ENCODE peak calls at places on chromosomes 4 and X, in ten cellular contexts. One of them, this sample, is unnamed.
A peak's percentile ranks its signal among the peaks of the same experiment; 100 is the strongest.

GRCh38 chr4:162972661-162973202 is 194.0 kb downstream of the NAF1 start:
- DNase-seq in stomach: no peak
- DNase-seq in psoas muscle: no peak
- DNase-seq in MM.1S: no peak
- DNase-seq in right atrium auricular region: no peak
- DNase-seq in heart right ventricle: no peak
- DNase-seq in hepatocyte: no peak
- DNase-seq in epithelial cell of esophagus: no peak
- DNase-seq in fibroblast of lung: no peak
- DNase-seq in thyroid gland: no peak
- DNase-seq in this sample: no peak

GRCh38 chrX:46258356-46258755 is 286.9 kb downstream of the ZNF674 start:
- DNase-seq in stomach: no peak
- DNase-seq in fibroblast of lung: no peak
- DNase-seq in MM.1S: no peak
- DNase-seq in right atrium auricular region: no peak
- DNase-seq in psoas muscle: no peak
- DNase-seq in epithelial cell of esophagus: no peak
- DNase-seq in heart right ventricle: no peak
- DNase-seq in hepatocyte: no peak
- DNase-seq in thyroid gland: no peak
- DNase-seq in this sample: no peak

GRCh38 chrX:71625471-71625870 is 7.2 kb upstream of the CXCR3 start:
- DNase-seq in hepatocyte: no peak
- DNase-seq in heart right ventricle: no peak
- DNase-seq in psoas muscle: no peak
- DNase-seq in epithelial cell of esophagus: no peak
- DNase-seq in stomach: no peak
- DNase-seq in thyroid gland: no peak
- DNase-seq in right atrium auricular region: no peak
- DNase-seq in MM.1S: no peak
- DNase-seq in fibroblast of lung: no peak
- DNase-seq in this sample: no peak

GRCh38 chr4:89836031-89836777 is 757 bp downstream of the SNCA start:
- DNase-seq in right atrium auricular region: no peak
- DNase-seq in thyroid gland: peak; percentile 7
- DNase-seq in stomach: no peak
- DNase-seq in heart right ventricle: no peak
- DNase-seq in psoas muscle: no peak
- DNase-seq in MM.1S: no peak
- DNase-seq in hepatocyte: peak; percentile 5
- DNase-seq in fibroblast of lung: no peak
- DNase-seq in epithelial cell of esophagus: peak; percentile 35
- DNase-seq in this sample: no peak

GRCh38 chrX:136531951-136532350 is at the start of gene VGLL1:
- DNase-seq in right atrium auricular region: no peak
- DNase-seq in epithelial cell of esophagus: peak; percentile 61
- DNase-seq in psoas muscle: no peak
- DNase-seq in stomach: no peak
- DNase-seq in hepatocyte: peak; percentile 21
- DNase-seq in MM.1S: no peak
- DNase-seq in thyroid gland: no peak
- DNase-seq in heart right ventricle: no peak
- DNase-seq in fibroblast of lung: no peak
- DNase-seq in this sample: no peak

GRCh38 chrX:53682885-53683555 is 3.5 kb downstream of the HUWE1 start:
- DNase-seq in MM.1S: peak; percentile 30
- DNase-seq in fibroblast of lung: peak; percentile 66
- DNase-seq in psoas muscle: no peak
- DNase-seq in epithelial cell of esophagus: peak; percentile 49
- DNase-seq in stomach: no peak
- DNase-seq in heart right ventricle: no peak
- DNase-seq in hepatocyte: peak; percentile 55
- DNase-seq in thyroid gland: peak; percentile 31
- DNase-seq in right atrium auricular region: no peak
- DNase-seq in this sample: no peak

GRCh38 chrX:78747471-78747870 is at the start of gene LPAR4:
- DNase-seq in stomach: no peak
- DNase-seq in epithelial cell of esophagus: no peak
- DNase-seq in thyroid gland: no peak
- DNase-seq in fibroblast of lung: peak; percentile 18
- DNase-seq in right atrium auricular region: no peak
- DNase-seq in MM.1S: no peak
- DNase-seq in hepatocyte: peak; percentile 35
- DNase-seq in psoas muscle: no peak
- DNase-seq in heart right ventricle: no peak
- DNase-seq in this sample: no peak

GRCh38 chr4:55364691-55365346 is 18.8 kb downstream of the SRD5A3 start:
- DNase-seq in stomach: no peak
- DNase-seq in hepatocyte: no peak
- DNase-seq in fibroblast of lung: no peak
- DNase-seq in epithelial cell of esophagus: no peak
- DNase-seq in right atrium auricular region: peak; percentile 2
- DNase-seq in MM.1S: no peak
- DNase-seq in psoas muscle: no peak
- DNase-seq in thyroid gland: no peak
- DNase-seq in heart right ventricle: no peak
- DNase-seq in this sample: no peak

GRCh38 chrX:49187526-49187925 is 1.4 kb upstream of the PRICKLE3 start:
- DNase-seq in thyroid gland: no peak
- DNase-seq in hepatocyte: no peak
- DNase-seq in stomach: no peak
- DNase-seq in psoas muscle: no peak
- DNase-seq in heart right ventricle: no peak
- DNase-seq in MM.1S: no peak
- DNase-seq in fibroblast of lung: no peak
- DNase-seq in epithelial cell of esophagus: no peak
- DNase-seq in right atrium auricular region: no peak
- DNase-seq in this sample: no peak

GRCh38 chrX:151396042-151396826 is 772 bp upstream of the VMA21 start:
- DNase-seq in thyroid gland: peak; percentile 27
- DNase-seq in epithelial cell of esophagus: peak; percentile 65
- DNase-seq in heart right ventricle: no peak
- DNase-seq in right atrium auricular region: peak; percentile 62
- DNase-seq in hepatocyte: no peak
- DNase-seq in fibroblast of lung: peak; percentile 84
- DNase-seq in stomach: no peak
- DNase-seq in psoas muscle: no peak
- DNase-seq in MM.1S: peak; percentile 30
- DNase-seq in this sample: peak; percentile 11

DNA sequence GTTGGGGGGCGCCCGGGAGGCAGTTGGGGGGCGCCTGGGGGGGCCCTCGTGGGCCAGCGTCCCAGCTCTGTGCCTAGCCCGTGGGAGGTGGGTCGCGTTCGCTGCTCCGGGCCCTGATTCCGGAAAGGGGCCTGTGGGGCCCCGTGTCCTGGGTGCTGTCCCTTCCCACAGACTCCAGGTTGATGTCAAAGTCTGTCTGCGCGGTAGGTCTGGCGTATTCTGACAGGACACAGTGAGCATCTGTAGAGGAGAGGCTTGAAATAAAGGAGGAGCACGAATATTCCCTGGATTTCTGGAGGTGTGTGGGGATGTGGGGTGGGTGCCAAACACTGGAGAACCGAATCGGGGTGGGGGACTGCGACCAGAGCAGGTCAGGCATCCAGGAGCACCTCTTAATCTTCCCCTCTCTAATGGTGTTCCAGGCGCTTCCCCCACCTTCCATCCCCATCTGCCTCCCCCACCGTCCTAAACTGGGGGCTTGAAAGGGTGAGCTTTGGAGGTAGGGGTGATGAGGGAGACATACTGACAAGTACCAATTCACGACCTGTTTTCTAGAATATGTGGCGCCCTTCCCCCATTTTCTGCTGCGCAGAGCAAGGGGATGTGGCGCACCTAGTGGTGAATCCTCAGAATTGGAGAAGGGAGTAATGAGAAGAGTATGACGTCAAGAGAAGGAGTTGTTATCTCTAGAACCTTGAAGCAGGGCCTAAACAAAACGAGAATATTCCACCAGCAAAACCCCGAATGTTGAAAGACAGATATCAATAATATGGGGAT is 873 bp downstream of the GPRASP1 start:
- DNase-seq in MM.1S: no peak
- DNase-seq in epithelial cell of esophagus: peak; percentile 26
- DNase-seq in fibroblast of lung: peak; percentile 50
- DNase-seq in heart right ventricle: no peak
- DNase-seq in thyroid gland: peak; percentile 59
- DNase-seq in right atrium auricular region: peak; percentile 72
- DNase-seq in hepatocyte: peak; percentile 60
- DNase-seq in stomach: no peak
- DNase-seq in psoas muscle: peak; percentile 51
- DNase-seq in this sample: no peak
- TF ChIP-seq CTCF in MM.1S: peak; percentile 15
- TF ChIP-seq CTCF in epithelial cell of esophagus: peak; percentile 54
- TF ChIP-seq CTCF in fibroblast of lung: peak; percentile 60
- TF ChIP-seq CTCF in heart right ventricle: peak; percentile 57
- TF ChIP-seq CTCF in thyroid gland: no peak
- TF ChIP-seq CTCF in right atrium auricular region: peak; percentile 31
- TF ChIP-seq CTCF in hepatocyte: peak; percentile 55
- TF ChIP-seq CTCF in stomach: no peak
- TF ChIP-seq CTCF in psoas muscle: peak; percentile 41
- TF ChIP-seq CTCF in this sample: peak; percentile 44

GRCh38 chr4:27005512-27006246 is 145.0 kb downstream of the STIM2 start:
- DNase-seq in heart right ventricle: no peak
- DNase-seq in psoas muscle: no peak
- DNase-seq in hepatocyte: no peak
- DNase-seq in fibroblast of lung: peak; percentile 78
- DNase-seq in thyroid gland: no peak
- DNase-seq in epithelial cell of esophagus: peak; percentile 77
- DNase-seq in right atrium auricular region: no peak
- DNase-seq in MM.1S: no peak
- DNase-seq in stomach: no peak
- DNase-seq in this sample: no peak

GRCh38 chr4:27007507-27007906 is 146.9 kb downstream of the STIM2 start:
- DNase-seq in fibroblast of lung: peak; percentile 49
- DNase-seq in thyroid gland: no peak
- DNase-seq in psoas muscle: no peak
- DNase-seq in hepatocyte: no peak
- DNase-seq in heart right ventricle: no peak
- DNase-seq in epithelial cell of esophagus: no peak
- DNase-seq in stomach: no peak
- DNase-seq in MM.1S: no peak
- DNase-seq in right atrium auricular region: no peak
- DNase-seq in this sample: no peak

GRCh38 chr4:27008693-27009092 is 148.1 kb downstream of the STIM2 start:
- DNase-seq in heart right ventricle: no peak
- DNase-seq in thyroid gland: no peak
- DNase-seq in stomach: no peak
- DNase-seq in MM.1S: no peak
- DNase-seq in psoas muscle: no peak
- DNase-seq in epithelial cell of esophagus: no peak
- DNase-seq in right atrium auricular region: no peak
- DNase-seq in fibroblast of lung: no peak
- DNase-seq in hepatocyte: no peak
- DNase-seq in this sample: no peak

GRCh38 chr4:27006646-27007045 is 146.0 kb downstream of the STIM2 start:
- DNase-seq in thyroid gland: no peak
- DNase-seq in MM.1S: no peak
- DNase-seq in psoas muscle: no peak
- DNase-seq in fibroblast of lung: no peak
- DNase-seq in hepatocyte: no peak
- DNase-seq in stomach: no peak
- DNase-seq in right atrium auricular region: no peak
- DNase-seq in epithelial cell of esophagus: no peak
- DNase-seq in heart right ventricle: no peak
- DNase-seq in this sample: peak; percentile 28

GRCh38 chr4:27006247-27006603 is 145.6 kb downstream of the STIM2 start:
- DNase-seq in epithelial cell of esophagus: no peak
- DNase-seq in MM.1S: no peak
- DNase-seq in heart right ventricle: no peak
- DNase-seq in psoas muscle: no peak
- DNase-seq in thyroid gland: no peak
- DNase-seq in fibroblast of lung: peak; percentile 75
- DNase-seq in hepatocyte: no peak
- DNase-seq in stomach: no peak
- DNase-seq in right atrium auricular region: no peak
- DNase-seq in this sample: no peak
- H3K4me3 ChIP-seq in epithelial cell of esophagus: no peak overlapping the region
- H3K4me3 ChIP-seq in MM.1S: no peak overlapping the region
- H3K4me3 ChIP-seq in heart right ventricle: no peak overlapping the region
- H3K4me3 ChIP-seq in psoas muscle: no peak overlapping the region
- H3K4me3 ChIP-seq in thyroid gland: no peak overlapping the region
- H3K4me3 ChIP-seq in fibroblast of lung: peak overlapping the region; percentile 32
- H3K4me3 ChIP-seq in hepatocyte: no peak overlapping the region
- H3K4me3 ChIP-seq in stomach: no peak overlapping the region
- H3K4me3 ChIP-seq in right atrium auricular region: no peak overlapping the region
- H3K4me3 ChIP-seq in this sample: no peak overlapping the region

GRCh38 chr4:87425711-87426110 is 3.3 kb downstream of the NUDT9 start:
- DNase-seq in fibroblast of lung: no peak
- DNase-seq in MM.1S: no peak
- DNase-seq in thyroid gland: no peak
- DNase-seq in stomach: no peak
- DNase-seq in right atrium auricular region: no peak
- DNase-seq in heart right ventricle: no peak
- DNase-seq in epithelial cell of esophagus: peak; percentile 53
- DNase-seq in psoas muscle: no peak
- DNase-seq in hepatocyte: no peak
- DNase-seq in this sample: no peak

GRCh38 chr4:87422104-87423052 is at the start of gene NUDT9:
- DNase-seq in psoas muscle: peak; percentile 98
- DNase-seq in stomach: peak; percentile 95
- DNase-seq in hepatocyte: peak; percentile 96
- DNase-seq in MM.1S: peak; percentile 89
- DNase-seq in fibroblast of lung: peak; percentile 97
- DNase-seq in heart right ventricle: peak; percentile 94
- DNase-seq in thyroid gland: peak; percentile 97
- DNase-seq in epithelial cell of esophagus: peak; percentile 93
- DNase-seq in right atrium auricular region: peak; percentile 94
- DNase-seq in this sample: peak; percentile 90

GRCh38 chr4:87426865-87427517 is 4.6 kb downstream of the NUDT9 start:
- DNase-seq in stomach: no peak
- DNase-seq in right atrium auricular region: no peak
- DNase-seq in psoas muscle: no peak
- DNase-seq in hepatocyte: no peak
- DNase-seq in MM.1S: no peak
- DNase-seq in fibroblast of lung: no peak
- DNase-seq in epithelial cell of esophagus: no peak
- DNase-seq in heart right ventricle: no peak
- DNase-seq in thyroid gland: no peak
- DNase-seq in this sample: no peak

GRCh38 chr4:87420431-87420830 is 1.9 kb upstream of the NUDT9 start:
- DNase-seq in thyroid gland: no peak
- DNase-seq in psoas muscle: no peak
- DNase-seq in epithelial cell of esophagus: no peak
- DNase-seq in heart right ventricle: no peak
- DNase-seq in MM.1S: no peak
- DNase-seq in right atrium auricular region: no peak
- DNase-seq in fibroblast of lung: no peak
- DNase-seq in hepatocyte: no peak
- DNase-seq in stomach: no peak
- DNase-seq in this sample: no peak

GRCh38 chr4:87423313-87424031 is 1.1 kb downstream of the NUDT9 start:
- DNase-seq in psoas muscle: no peak
- DNase-seq in fibroblast of lung: peak; percentile 30
- DNase-seq in right atrium auricular region: no peak
- DNase-seq in hepatocyte: no peak
- DNase-seq in thyroid gland: no peak
- DNase-seq in stomach: no peak
- DNase-seq in epithelial cell of esophagus: peak; percentile 41
- DNase-seq in heart right ventricle: no peak
- DNase-seq in MM.1S: peak; percentile 38
- DNase-seq in this sample: peak; percentile 18
- TF ChIP-seq CTCF in psoas muscle: no peak
- TF ChIP-seq CTCF in fibroblast of lung: no peak
- TF ChIP-seq CTCF in right atrium auricular region: no peak
- TF ChIP-seq CTCF in hepatocyte: peak; percentile 36
- TF ChIP-seq CTCF in thyroid gland: no peak
- TF ChIP-seq CTCF in stomach: no peak
- TF ChIP-seq CTCF in epithelial cell of esophagus: no peak
- TF ChIP-seq CTCF in heart right ventricle: peak; percentile 25
- TF ChIP-seq CTCF in MM.1S: no peak
- TF ChIP-seq CTCF in this sample: no peak

GRCh38 chr4:41217020-41217333 is 2.6 kb upstream of the APBB2 start:
- DNase-seq in psoas muscle: no peak
- DNase-seq in stomach: no peak
- DNase-seq in hepatocyte: no peak
- DNase-seq in heart right ventricle: no peak
- DNase-seq in epithelial cell of esophagus: no peak
- DNase-seq in right atrium auricular region: no peak
- DNase-seq in thyroid gland: no peak
- DNase-seq in MM.1S: no peak
- DNase-seq in fibroblast of lung: no peak
- DNase-seq in this sample: no peak
- H3K4me3 ChIP-seq in psoas muscle: peak overlapping the region; percentile 63
- H3K4me3 ChIP-seq in stomach: peak overlapping the region; percentile 51
- H3K4me3 ChIP-seq in hepatocyte: peak overlapping the region; percentile 51
- H3K4me3 ChIP-seq in heart right ventricle: peak overlapping the region; percentile 71
- H3K4me3 ChIP-seq in epithelial cell of esophagus: peak overlapping the region; percentile 86
- H3K4me3 ChIP-seq in right atrium auricular region: peak overlapping the region; percentile 62
- H3K4me3 ChIP-seq in thyroid gland: no peak overlapping the region
- H3K4me3 ChIP-seq in MM.1S: peak overlapping the region; percentile 75
- H3K4me3 ChIP-seq in fibroblast of lung: peak overlapping the region; percentile 77
- H3K4me3 ChIP-seq in this sample: peak overlapping the region; percentile 81